ENCODE peak calls at places on chromosome 7, in four cellular contexts. One of them, this sample, is unnamed.

GRCh38 chr7:10934292-10934691 is 39.4 kb upstream of the PHF14 start:
- DNase-seq in GM12878: no peak
- DNase-seq in HepG2: no peak
- DNase-seq in H1: no peak
- DNase-seq in this sample: no peak

GRCh38 chr7:143288836-143289235 is 685 bp downstream of the CASP2 start:
- DNase-seq in GM12878: no peak
- DNase-seq in HepG2: no peak
- DNase-seq in H1: no peak
- DNase-seq in this sample: no peak

GRCh38 chr7:98265841-98266271 is 13.8 kb upstream of the TECPR1 start:
- DNase-seq in GM12878: no peak
- DNase-seq in HepG2: no peak
- DNase-seq in H1: no peak
- DNase-seq in this sample: no peak

GRCh38 chr7:144529269-144529926 is 125.9 kb upstream of the NOBOX start:
- DNase-seq in GM12878: peak; percentile 45
- DNase-seq in HepG2: no peak
- DNase-seq in H1: no peak
- DNase-seq in this sample: no peak

GRCh38 chr7:27997188-27997707 is 183.3 kb downstream of the JAZF1 start:
- DNase-seq in GM12878: no peak
- DNase-seq in HepG2: no peak
- DNase-seq in H1: no peak
- DNase-seq in this sample: no peak

GRCh38 chr7:129453510-129454248 is 19.4 kb downstream of the STRIP2 start:
- DNase-seq in GM12878: no peak
- DNase-seq in HepG2: no peak
- DNase-seq in H1: no peak
- DNase-seq in this sample: no peak

GRCh38 chr7:154767194-154767593 is 235.7 kb downstream of the PAXIP1 start:
- DNase-seq in GM12878: no peak
- DNase-seq in HepG2: no peak
- DNase-seq in H1: no peak
- DNase-seq in this sample: no peak

GRCh38 chr7:97104719-97105129 is 12.8 kb upstream of the SDHAF3 start:
- DNase-seq in GM12878: no peak
- DNase-seq in HepG2: peak; percentile 65
- DNase-seq in H1: peak; percentile 95
- DNase-seq in this sample: peak; percentile 66

GRCh38 chr7:150520145-150520544 is 5.5 kb downstream of the GIMAP7 start:
- DNase-seq in GM12878: no peak
- DNase-seq in HepG2: no peak
- DNase-seq in H1: no peak
- DNase-seq in this sample: no peak

GRCh38 chr7:114209968-114210367 is 204.6 kb upstream of the FOXP2 start:
- DNase-seq in GM12878: no peak
- DNase-seq in HepG2: no peak
- DNase-seq in H1: no peak
- DNase-seq in this sample: no peak
- TF ChIP-seq SUZ12 in GM12878: no peak
- TF ChIP-seq SUZ12 in HepG2: no peak
- TF ChIP-seq SUZ12 in H1: no peak
- TF ChIP-seq SUZ12 in this sample: no peak

GRCh38 chr7:95596183-95597135 is at the start of gene PDK4:
- DNase-seq in GM12878: no peak
- DNase-seq in HepG2: no peak
- DNase-seq in H1: peak; percentile 85
- DNase-seq in this sample: peak; percentile 22
- H3K9ac ChIP-seq in GM12878: no peak within 1 kb of the TSS
- H3K9ac ChIP-seq in HepG2: no peak within 1 kb of the TSS
- H3K9ac ChIP-seq in H1: no peak within 1 kb of the TSS
- H3K9ac ChIP-seq in this sample: peak within 1 kb of the TSS; percentile 50

DNA sequence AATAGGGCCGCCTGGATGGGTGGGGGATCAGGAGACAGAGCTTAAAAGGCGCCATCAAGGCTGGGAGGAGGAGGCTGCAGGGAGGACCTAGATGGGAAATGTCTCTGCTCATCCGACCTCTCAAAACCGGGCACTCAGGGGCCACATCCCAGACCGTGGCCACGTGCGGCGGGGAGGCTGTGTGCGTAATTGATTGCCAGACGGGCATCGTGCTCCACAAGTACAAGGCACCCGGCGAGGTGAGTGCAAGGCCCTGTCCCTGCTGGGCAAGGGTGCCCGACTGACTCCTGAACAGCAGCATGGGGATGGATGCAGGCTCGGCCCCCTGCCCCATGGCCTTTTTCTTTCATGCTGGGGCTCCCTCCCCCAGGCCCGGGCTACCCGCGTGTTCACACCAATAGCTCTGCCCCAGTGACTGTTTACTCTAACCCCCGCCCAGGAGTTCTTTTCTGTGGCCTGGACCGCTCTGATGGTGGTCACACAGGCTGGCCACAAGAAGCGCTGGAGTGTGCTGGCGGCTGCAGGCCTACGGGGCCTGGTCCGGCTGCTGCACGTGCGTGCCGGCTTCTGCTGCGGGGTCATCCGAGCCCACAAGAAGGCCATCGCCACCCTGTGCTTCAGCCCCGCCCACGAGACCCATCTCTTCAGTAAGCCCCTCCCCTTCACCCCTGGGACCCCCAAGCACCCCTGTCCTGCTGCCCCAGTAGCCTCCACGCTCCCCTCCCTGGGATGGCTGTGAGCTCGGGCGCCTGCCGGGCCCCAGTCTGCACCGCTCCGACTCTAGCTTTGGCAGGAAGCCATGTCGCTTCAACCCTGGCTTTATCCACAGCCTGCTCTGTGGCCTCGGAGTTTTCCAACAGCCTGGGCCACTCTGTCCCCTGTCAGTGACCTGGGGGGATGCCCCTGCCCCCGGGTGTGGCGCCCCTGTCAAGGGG is 3.9 kb downstream of the LRWD1 start:
- DNase-seq in GM12878: no peak
- DNase-seq in HepG2: no peak
- DNase-seq in H1: peak; percentile 44
- DNase-seq in this sample: no peak
- TF ChIP-seq ZNF274 in GM12878: no peak
- TF ChIP-seq ZNF274 in HepG2: no peak
- TF ChIP-seq ZNF274 in H1: no peak
- TF ChIP-seq ZNF274 in this sample: no peak

GRCh38 chr7:117875566-117875965 is 2.3 kb upstream of the CTTNBP2 start:
- DNase-seq in GM12878: no peak
- DNase-seq in HepG2: no peak
- DNase-seq in H1: no peak
- DNase-seq in this sample: peak; percentile 55
- TF ChIP-seq SUZ12 in GM12878: no peak
- TF ChIP-seq SUZ12 in HepG2: no peak
- TF ChIP-seq SUZ12 in H1: no peak
- TF ChIP-seq SUZ12 in this sample: no peak

GRCh38 chr7:14899065-14899464 is 3.5 kb downstream of the DGKB start:
- DNase-seq in GM12878: no peak
- DNase-seq in HepG2: no peak
- DNase-seq in H1: no peak
- DNase-seq in this sample: no peak
- H3K9ac ChIP-seq in GM12878: no peak overlapping the region
- H3K9ac ChIP-seq in HepG2: no peak overlapping the region
- H3K9ac ChIP-seq in H1: no peak overlapping the region
- H3K9ac ChIP-seq in this sample: no peak overlapping the region

DNA sequence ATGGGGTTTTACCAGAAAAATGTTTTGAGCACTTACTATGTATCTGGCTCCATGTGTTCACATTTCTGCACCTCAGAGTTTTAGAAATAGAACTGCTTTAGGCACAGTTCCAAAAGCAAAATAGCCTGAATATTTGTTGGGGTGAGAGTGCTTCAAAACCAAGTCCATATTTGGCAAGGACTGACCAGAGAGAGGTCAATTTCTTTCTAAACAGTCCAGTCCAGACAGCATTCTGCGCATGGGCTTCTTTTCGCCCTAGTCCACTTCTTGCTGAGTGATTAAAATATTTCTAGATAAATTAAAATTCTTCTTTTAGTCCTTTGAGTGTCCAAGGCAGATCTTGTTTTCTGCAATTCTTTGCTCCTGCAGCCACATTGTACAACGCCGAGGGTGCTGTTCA is 427.0 kb downstream of the PHTF2 start:
- DNase-seq in GM12878: no peak
- DNase-seq in HepG2: no peak
- DNase-seq in H1: no peak
- DNase-seq in this sample: no peak
- TF ChIP-seq ZNF274 in GM12878: no peak
- TF ChIP-seq ZNF274 in HepG2: no peak
- TF ChIP-seq ZNF274 in H1: no peak
- TF ChIP-seq ZNF274 in this sample: no peak

This sample was measured in NT2/D1.